ENCODE peak calls at places on chromosomes 7 and 10, in six cellular contexts. X is CD8-positive, alpha-beta memory T cell; P is left ventricle myocardium inferior; J is Panc1; H is IMR-90; M is psoas muscle. K is an unnamed sample. For H3K36me3, the result is how much of the 10 kb centered on the place peaks cover.

GRCh38 chr7:120273476-120273975 is 551 bp downstream of the KCND2 start:
- DNase-seq in J (no peak), M (peak), X (no peak), P (peak), H (no peak), K (no peak)

GRCh38 chr10:24784061-24784460 is 60.4 kb upstream of the ARHGAP21 start:
- DNase-seq in X (no peak), H (no peak), J (no peak), M (no peak), P (no peak), K (no peak)

GRCh38 chr10:131924982-131925649 is 24.3 kb downstream of the PPP2R2D start:
- DNase-seq in M (no peak), P (no peak), J (no peak), H (no peak), X (no peak), K (no peak)

GRCh38 chr10:118047363-118047719 is 600 bp upstream of the RAB11FIP2 start:
- DNase-seq in H (no peak), M (peak), P (peak), J (no peak), X (no peak), K (no peak)

GRCh38 chr7:139116999-139117398 is 7.5 kb upstream of the ZC3HAV1 start:
- DNase-seq in X (no peak), H (no peak), J (no peak), P (no peak), M (no peak), K (no peak)

GRCh38 chr7:30502470-30503251 is 2.0 kb downstream of the GGCT start:
- DNase-seq in M (no peak), X (no peak), H (no peak), P (no peak), J (no peak), K (no peak)

GRCh38 chr7:107890493-107890961 is 456 bp upstream of the DLD start:
- DNase-seq in M (no peak), P (no peak), J (no peak), H (no peak), X (no peak), K (no peak)

GRCh38 chr7:141676618-141677017 is 25.3 kb downstream of the DENND11 start:
- DNase-seq in P (no peak), H (no peak), M (no peak), J (no peak), X (no peak), K (no peak)

GRCh38 chr10:103295391-103296044 is 18.6 kb downstream of the INA start:
- DNase-seq in P (no peak), X (no peak), H (peak), J (no peak), M (no peak), K (no peak)

GRCh38 chr7:39186131-39186530 is 208.4 kb downstream of the POU6F2 start:
- DNase-seq in M (no peak), H (no peak), X (no peak), J (no peak), P (no peak), K (no peak)

GRCh38 chr10:77301305-77301730 is 336.3 kb downstream of the KCNMA1 start:
- DNase-seq in M (no peak), X (no peak), P (no peak), J (no peak), H (peak), K (no peak)

GRCh38 chr7:151518105-151518780 is 1.5 kb downstream of the RHEB start:
- DNase-seq in H (peak), J (no peak), M (peak), X (peak), P (peak), K (peak)

GRCh38 chr10:94043431-94043990 is 49.8 kb downstream of the PLCE1 start:
- DNase-seq in X (no peak), J (no peak), P (no peak), M (no peak), H (no peak), K (no peak)

GRCh38 chr10:43188702-43189101 is 50.5 kb downstream of the CSGALNACT2 start:
- DNase-seq in P (no peak), H (peak), X (no peak), M (no peak), J (no peak), K (no peak)

GRCh38 chr10:96421995-96422394 is 63.2 kb upstream of the OPALIN start:
- DNase-seq in P (no peak), X (no peak), J (no peak), M (no peak), H (no peak), K (no peak)

GRCh38 chr7:157496426-157497275 is 159.8 kb downstream of the DNAJB6 start:
- DNase-seq in X (no peak), M (no peak), J (no peak), H (no peak), P (no peak), K (no peak)

GRCh38 chr7:84264341-84264740 is 69.8 kb upstream of the SEMA3A start:
- DNase-seq in H (no peak), J (no peak), P (no peak), M (no peak), X (no peak), K (no peak)

GRCh38 chr7:152178405-152179058 is 153.1 kb downstream of the GALNT11 start:
- DNase-seq in J (no peak), X (no peak), M (no peak), H (no peak), P (no peak), K (no peak)

GRCh38 chr7:1248077-1248458 is 15.4 kb downstream of the UNCX start:
- DNase-seq in M (peak), H (no peak), X (no peak), P (no peak), J (no peak), K (no peak)

GRCh38 chr7:49980414-49980813 is 112.6 kb downstream of the ZPBP start:
- DNase-seq in P (no peak), H (no peak), J (no peak), M (no peak), X (no peak), K (no peak)

GRCh38 chr10:49177391-49178355 is 10.5 kb downstream of the TMEM273 start:
- DNase-seq in X (no peak), P (peak), H (peak), M (peak), J (peak), K (peak)

GRCh38 chr10:21849624-21850023 is 153.9 kb downstream of the DNAJC1 start:
- DNase-seq in X (no peak), M (no peak), H (no peak), J (no peak), P (no peak), K (no peak)

GRCh38 chr7:867406-868188 is 8.8 kb upstream of the GET4 start:
- DNase-seq in X (no peak), H (peak), M (peak), J (no peak), P (no peak), K (no peak)

GRCh38 chr7:47231081-47231480 is 350.8 kb downstream of the TNS3 start:
- DNase-seq in H (no peak), J (no peak), M (no peak), X (no peak), P (no peak), K (no peak)

GRCh38 chr7:5597772-5598171 is 174.1 kb upstream of the TNRC18 start:
- DNase-seq in P (no peak), J (no peak), X (no peak), H (no peak), M (no peak), K (no peak)

GRCh38 chr10:70806841-70807240 is 8.9 kb upstream of the SGPL1 start:
- DNase-seq in J (no peak), H (no peak), P (no peak), X (no peak), M (no peak), K (no peak)

GRCh38 chr7:34043461-34044318 is 138.4 kb downstream of the BMPER start:
- DNase-seq in H (no peak), X (no peak), J (no peak), M (no peak), P (no peak), K (no peak)

GRCh38 chr7:128932862-128933821 is 4.6 kb upstream of the IRF5 start:
- DNase-seq in X (no peak), M (no peak), J (no peak), H (no peak), P (no peak), K (no peak)

GRCh38 chr10:17209931-17210330 is 8.5 kb upstream of the TRDMT1 start:
- DNase-seq in H (peak), M (no peak), P (no peak), X (no peak), J (no peak), K (no peak)

GRCh38 chr10:24820616-24821015 is 96.9 kb upstream of the ARHGAP21 start:
- DNase-seq in J (no peak), X (no peak), M (no peak), P (no peak), H (no peak), K (no peak)

GRCh38 chr7:24891173-24891787 is 88.7 kb downstream of the OSBPL3 start:
- DNase-seq in X (no peak), P (no peak), H (no peak), J (no peak), M (no peak), K (no peak)

GRCh38 chr7:94366827-94367226 is 27.9 kb upstream of the COL1A2 start:
- DNase-seq in M (no peak), P (no peak), J (no peak), H (no peak), X (no peak), K (no peak)

GRCh38 chr7:106866298-106867281 is 1.5 kb downstream of the PIK3CG start:
- DNase-seq in P (no peak), H (no peak), M (no peak), X (peak), J (no peak), K (no peak)

GRCh38 chr7:106863216-106863997 is 1.7 kb upstream of the PIK3CG start:
- DNase-seq in M (no peak), P (no peak), X (no peak), J (no peak), H (no peak), K (no peak)

GRCh38 chr7:106865130-106866115 is at the start of gene PIK3CG:
- DNase-seq in H (no peak), X (no peak), J (no peak), P (no peak), M (no peak), K (no peak)

GRCh38 chr7:106862317-106863183 is 2.5 kb upstream of the PIK3CG start:
- DNase-seq in P (no peak), H (peak), M (no peak), J (no peak), X (no peak), K (no peak)

DNA sequence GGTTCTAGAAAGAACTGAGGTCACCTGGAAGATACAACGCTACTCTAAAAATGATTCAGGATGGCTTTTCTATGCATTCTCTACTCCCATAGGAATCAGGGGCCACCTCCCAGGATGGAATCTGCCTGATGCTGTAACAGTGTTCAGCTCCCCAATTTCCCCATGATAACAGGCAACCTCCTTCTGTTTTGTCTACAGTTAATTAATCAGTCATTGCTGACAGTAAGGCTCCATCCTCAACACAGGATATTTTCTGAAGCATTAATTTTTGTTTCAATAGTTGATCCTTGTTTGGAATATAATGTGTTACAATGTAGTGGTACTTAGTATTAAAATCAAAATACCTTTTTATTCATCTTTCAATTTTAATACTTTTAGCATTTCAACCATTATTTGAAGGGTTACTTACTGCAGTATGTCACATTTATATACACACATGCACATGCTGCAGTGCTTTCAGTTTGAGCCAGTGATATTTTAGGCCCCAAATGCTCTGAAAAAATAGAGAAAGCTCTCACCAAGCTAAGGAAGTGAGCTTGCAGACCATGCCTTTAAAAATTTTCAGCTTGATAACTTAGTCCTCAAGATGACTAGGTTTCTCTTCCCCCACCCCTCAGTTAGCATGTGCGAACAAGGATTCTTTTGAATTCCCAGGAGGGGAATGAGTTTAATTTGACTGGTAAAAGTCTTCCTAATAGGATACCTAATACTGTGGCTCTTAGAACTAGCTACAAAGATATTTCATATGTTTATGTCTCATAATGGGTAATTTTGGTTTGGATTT is 592 bp upstream of the PIK3CG start:
- DNase-seq in J (no peak), P (no peak), H (no peak), M (no peak), X (no peak), K (no peak)
- H3K4me3 ChIP-seq in J (no peak), P (peak), H (no peak), M (peak), X (peak), K (no peak)

DNA sequence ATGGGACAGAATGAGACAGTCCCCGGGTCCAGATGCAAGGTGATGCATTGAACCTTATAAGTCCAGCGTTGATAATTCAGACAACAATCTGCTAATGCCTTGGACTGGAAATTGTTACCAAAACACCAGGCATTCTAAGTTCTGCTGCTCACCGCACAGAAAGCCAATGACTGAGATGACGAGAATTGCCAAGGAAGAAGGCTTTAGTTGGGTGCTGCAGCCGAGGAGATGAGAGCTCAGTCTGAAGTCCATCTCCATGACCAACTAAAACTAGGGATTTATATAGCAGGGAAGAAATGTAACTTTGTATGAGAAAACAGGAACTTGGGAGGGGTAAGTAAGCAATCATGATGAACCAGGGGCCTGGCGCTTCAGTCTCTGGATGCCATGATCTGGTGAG is 68.7 kb downstream of the PRKCQ start:
- DNase-seq in P (no peak), X (no peak), M (no peak), H (no peak), J (no peak), K (no peak)
- H3K36me3 ChIP-seq in P (under half), X (half or more), M (under half), H (under half), J (under half), K (under half)

DNA sequence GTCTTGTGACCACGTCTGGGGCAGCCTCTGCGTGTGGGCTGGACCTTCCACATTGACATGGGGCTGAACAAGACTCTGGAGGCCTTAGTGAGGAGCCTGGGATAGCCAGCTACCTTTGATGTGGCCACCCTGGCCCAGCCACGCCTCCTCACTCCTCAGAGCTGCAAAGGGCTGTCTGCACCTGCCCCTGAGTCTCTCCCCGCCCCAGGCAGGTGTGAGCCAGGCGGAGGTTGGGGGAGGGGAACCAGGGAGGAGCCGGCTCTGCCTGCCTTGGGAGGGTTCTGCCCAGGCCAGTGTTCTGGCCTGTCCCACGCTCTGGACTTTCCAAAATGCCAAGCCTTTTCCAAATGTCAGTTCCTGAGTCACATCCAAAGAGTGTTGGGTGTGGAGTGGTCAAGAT is 72.2 kb downstream of the GTF2IRD1 start:
- DNase-seq in X (no peak), P (no peak), H (no peak), J (no peak), M (no peak), K (no peak)
- H3K4me3 ChIP-seq in X (no peak), P (no peak), H (no peak), J (no peak), M (no peak), K (no peak)

GRCh38 chr7:44569958-44570357 is 3.8 kb downstream of the DDX56 start:
- DNase-seq in X (no peak), H (no peak), M (no peak), J (no peak), P (no peak), K (no peak)
- H3K36me3 ChIP-seq in X (half or more), H (half or more), M (half or more), J (under half), P (half or more), K (under half)

GRCh38 chr10:33330543-33331019 is 3.9 kb downstream of the NRP1 start:
- DNase-seq in P (peak), J (no peak), X (peak), M (peak), H (peak), K (peak)
- H3K4me3 ChIP-seq in P (peak), J (peak), X (no peak), M (peak), H (peak), K (no peak)

GRCh38 chr7:75533926-75534325 is 41.8 kb downstream of the SPDYE5 start:
- DNase-seq in J (no peak), X (no peak), M (no peak), P (no peak), H (no peak), K (no peak)

GRCh38 chr7:75534727-75535307 is 42.7 kb downstream of the SPDYE5 start:
- DNase-seq in J (peak), H (peak), M (no peak), X (no peak), P (no peak), K (no peak)

GRCh38 chr7:75536940-75537538 is 44.9 kb downstream of the SPDYE5 start:
- DNase-seq in P (no peak), M (no peak), J (no peak), H (no peak), X (no peak), K (no peak)

GRCh38 chr7:75536491-75536890 is 44.4 kb downstream of the SPDYE5 start:
- DNase-seq in M (no peak), J (no peak), P (no peak), X (no peak), H (no peak), K (no peak)

GRCh38 chr7:75537731-75538130 is 45.6 kb downstream of the SPDYE5 start:
- DNase-seq in M (no peak), J (no peak), X (no peak), P (no peak), H (no peak), K (no peak)
- H3K36me3 ChIP-seq in M (half or more), J (under half), X (under half), P (half or more), H (under half), K (under half)

GRCh38 chr10:123133511-123133910 is 2.3 kb upstream of the HMX3 start:
- DNase-seq in H (no peak), X (no peak), P (no peak), J (no peak), M (no peak), K (no peak)
- H3K4me3 ChIP-seq in H (no peak), X (no peak), P (peak), J (peak), M (peak), K (no peak)

GRCh38 chr10:20536381-20536780 is 360.7 kb downstream of the NEBL start:
- DNase-seq in H (no peak), M (no peak), X (no peak), P (no peak), J (no peak), K (no peak)

GRCh38 chr10:20535846-20536245 is 361.3 kb downstream of the NEBL start:
- DNase-seq in J (no peak), X (no peak), M (no peak), H (no peak), P (no peak), K (no peak)
- H3K36me3 ChIP-seq in J (under half), X (under half), M (under half), H (under half), P (under half), K (under half)

GRCh38 chr7:131544449-131545425 is 11.7 kb downstream of the PODXL start:
- DNase-seq in X (no peak), H (peak), P (no peak), M (no peak), J (no peak), K (no peak)

GRCh38 chr7:131546583-131547111 is 9.8 kb downstream of the PODXL start:
- DNase-seq in X (peak), M (no peak), P (no peak), H (no peak), J (no peak), K (no peak)

GRCh38 chr7:131544021-131544420 is 12.4 kb downstream of the PODXL start:
- DNase-seq in M (no peak), P (no peak), X (no peak), H (no peak), J (no peak), K (no peak)

GRCh38 chr7:131547589-131547988 is 8.8 kb downstream of the PODXL start:
- DNase-seq in M (no peak), X (no peak), J (no peak), P (no peak), H (no peak), K (no peak)

DNA sequence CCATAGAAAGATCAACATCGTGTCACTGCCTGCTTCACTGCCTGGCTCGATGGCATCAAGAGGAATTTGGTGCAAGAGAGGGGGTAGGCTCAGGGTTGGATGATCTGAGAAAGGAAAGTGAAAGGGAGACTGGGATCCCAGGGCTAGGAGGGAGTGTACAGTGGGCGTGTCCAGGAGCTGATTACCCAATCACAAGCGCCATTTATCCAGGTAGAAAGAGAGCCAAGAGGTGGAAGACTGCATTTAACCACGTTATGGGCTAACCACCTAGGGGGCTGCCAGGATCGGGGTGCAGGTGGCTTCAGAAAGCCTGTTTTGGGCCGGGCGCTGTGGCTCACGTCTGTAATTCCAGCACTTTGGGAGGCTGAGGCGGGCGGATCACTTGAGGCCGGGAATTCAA is 10.3 kb downstream of the PODXL start:
- DNase-seq in M (no peak), H (no peak), P (no peak), J (no peak), X (no peak), K (peak)
- H3K4me3 ChIP-seq in M (no peak), H (no peak), P (no peak), J (no peak), X (no peak), K (no peak)

GRCh38 chr10:4839353-4839752 is 13.3 kb downstream of the AKR1E2 start:
- DNase-seq in P (no peak), J (no peak), M (no peak), X (no peak), H (no peak), K (no peak)

GRCh38 chr10:4838743-4839142 is 12.7 kb downstream of the AKR1E2 start:
- DNase-seq in X (no peak), M (no peak), J (no peak), H (no peak), P (no peak), K (peak)

GRCh38 chr10:4843525-4844180 is 17.6 kb downstream of the AKR1E2 start:
- DNase-seq in X (no peak), M (no peak), H (no peak), P (no peak), J (no peak), K (no peak)

GRCh38 chr10:4837551-4837950 is 11.5 kb downstream of the AKR1E2 start:
- DNase-seq in M (no peak), X (no peak), J (no peak), P (no peak), H (no peak), K (peak)

GRCh38 chr10:4840151-4840550 is 14.1 kb downstream of the AKR1E2 start:
- DNase-seq in H (no peak), P (no peak), J (no peak), M (no peak), X (no peak), K (no peak)
- H3K36me3 ChIP-seq in H (under half), P (half or more), J (under half), M (half or more), X (under half), K (under half)

K was measured in lung.